ENCODE peak calls at places on chromosomes 7 and 10, in four cellular contexts. G is NCI-H1092; T is activated CD8-positive, alpha-beta memory T cell treated with anti-CD3 and anti-CD28 coated beads, Interleukin-2, amount 50 U/mL, for 48 hours; D is tibial artery. B is an unnamed sample.

GRCh38 chr7:75534727-75535307 is 42.7 kb downstream of the SPDYE5 start:
- DNase-seq in T (peak), D (no peak), G (no peak), B (no peak)

GRCh38 chr7:138449580-138449979 is 10.5 kb upstream of the TRIM24 start:
- DNase-seq in G (no peak), T (peak), D (no peak), B (no peak)

GRCh38 chr7:11436773-11437524 is 395.0 kb downstream of the THSD7A start:
- DNase-seq in T (no peak), D (no peak), G (no peak), B (no peak)

GRCh38 chr7:2542924-2543871 is 12.1 kb downstream of the BRAT1 start:
- DNase-seq in T (no peak), D (peak), G (no peak), B (no peak)

GRCh38 chr10:36349445-36350063 is 707.5 kb upstream of the FZD8 start:
- DNase-seq in D (no peak), G (no peak), T (no peak), B (no peak)

GRCh38 chr10:113517165-113517892 is 35.5 kb upstream of the HABP2 start:
- DNase-seq in D (no peak), G (no peak), T (no peak), B (no peak)

GRCh38 chr7:133513608-133514007 is 260.7 kb downstream of the EXOC4 start:
- DNase-seq in G (no peak), D (no peak), T (no peak), B (no peak)

GRCh38 chr10:66927271-66927950 is 1.6 kb downstream of the LRRTM3 start:
- DNase-seq in D (no peak), T (no peak), G (no peak), B (no peak)

GRCh38 chr10:96672491-96673175 is 47.7 kb downstream of the PIK3AP1 start:
- DNase-seq in D (no peak), T (no peak), G (no peak), B (no peak)

GRCh38 chr7:124784879-124785818 is 19.6 kb upstream of the GPR37 start:
- DNase-seq in T (no peak), G (peak), D (no peak), B (no peak)

GRCh38 chr7:155836216-155837125 is 24.2 kb upstream of the SHH start:
- DNase-seq in G (no peak), T (no peak), D (peak), B (no peak)

GRCh38 chr10:91622601-91623000 is 10.3 kb downstream of the PPP1R3C start:
- DNase-seq in T (no peak), D (no peak), G (no peak), B (no peak)

GRCh38 chr10:77381750-77382149 is 255.9 kb downstream of the KCNMA1 start:
- DNase-seq in T (no peak), G (no peak), D (no peak), B (no peak)

GRCh38 chr10:121696854-121697253 is 98.6 kb upstream of the FGFR2 start:
- DNase-seq in T (peak), D (no peak), G (no peak), B (no peak)

GRCh38 chr10:7480742-7481381 is 70.0 kb upstream of the SFMBT2 start:
- DNase-seq in T (no peak), D (no peak), G (no peak), B (no peak)

GRCh38 chr10:80751940-80752339 is 214.2 kb downstream of the SH2D4B start:
- DNase-seq in T (no peak), G (no peak), D (no peak), B (no peak)

GRCh38 chr7:20269726-20270125 is 52.5 kb upstream of the MACC1 start:
- DNase-seq in T (no peak), G (no peak), D (no peak), B (no peak)

GRCh38 chr7:66859794-66860645 is 61.0 kb upstream of the TMEM248 start:
- DNase-seq in T (no peak), G (no peak), D (no peak), B (no peak)

GRCh38 chr7:106947244-106947728 is 82.2 kb downstream of the PIK3CG start:
- DNase-seq in T (no peak), D (no peak), G (peak), B (peak)

GRCh38 chr7:135620980-135621850 is 41.1 kb upstream of the STMP1 start:
- DNase-seq in G (peak), T (no peak), D (no peak), B (no peak)

GRCh38 chr10:101287183-101287830 is 58.0 kb upstream of the LBX1 start:
- DNase-seq in G (no peak), D (no peak), T (no peak), B (no peak)

GRCh38 chr7:75042299-75042698 is 31.3 kb downstream of the RCC1L start:
- DNase-seq in D (no peak), G (no peak), T (no peak), B (peak)

GRCh38 chr7:24025765-24026164 is 258.2 kb upstream of the NPY start:
- DNase-seq in G (no peak), D (no peak), T (no peak), B (no peak)

GRCh38 chr7:158650821-158651225 is 53.8 kb downstream of the NCAPG2 start:
- DNase-seq in G (no peak), T (no peak), D (no peak), B (no peak)

GRCh38 chr7:29408841-29409243 is 154.8 kb upstream of the PRR15 start:
- DNase-seq in G (peak), D (no peak), T (peak), B (no peak)

GRCh38 chr7:126856691-126857291 is 395.9 kb downstream of the GRM8 start:
- DNase-seq in G (no peak), D (no peak), T (no peak), B (no peak)

GRCh38 chr10:110643670-110644597 is at the start of gene RBM20:
- DNase-seq in G (no peak), D (peak), T (peak), B (no peak)

GRCh38 chr10:70292016-70292415 is 8.2 kb upstream of the NPFFR1 start:
- DNase-seq in D (no peak), T (no peak), G (no peak), B (no peak)

GRCh38 chr7:12941512-12941911 is 254.1 kb downstream of the ARL4A start:
- DNase-seq in T (no peak), D (no peak), G (no peak), B (no peak)

GRCh38 chr10:84214612-84215235 is 10.6 kb downstream of the LRIT2 start:
- DNase-seq in T (peak), D (peak), G (no peak), B (no peak)

GRCh38 chr7:590731-591551 is 71.3 kb upstream of the PDGFA start:
- DNase-seq in D (no peak), T (no peak), G (no peak), B (no peak)

GRCh38 chr10:102347236-102347828 is 48.2 kb upstream of the NFKB2 start:
- DNase-seq in G (no peak), D (no peak), T (no peak), B (no peak)